ENCODE peak calls at places on chromosome 3, in four cellular contexts. One of them, this sample, is unnamed.

GRCh38 chr3:11457126-11457525 is 184.9 kb downstream of the ATG7 start:
- DNase-seq in NCI-H1092: no peak
- DNase-seq in NCI-H345: no peak
- DNase-seq in T-helper 2 cell: no peak
- DNase-seq in this sample: no peak

GRCh38 chr3:32184187-32184730 is 54.2 kb upstream of the CMTM8 start:
- DNase-seq in T-helper 2 cell: no peak
- DNase-seq in NCI-H1092: no peak
- DNase-seq in NCI-H345: no peak
- DNase-seq in this sample: no peak

GRCh38 chr3:56616479-56617006 is 59.6 kb downstream of the CCDC66 start:
- DNase-seq in T-helper 2 cell: no peak
- DNase-seq in NCI-H345: no peak
- DNase-seq in NCI-H1092: no peak
- DNase-seq in this sample: no peak

GRCh38 chr3:12138044-12138443 is 20.7 kb downstream of the TIMP4 start:
- DNase-seq in NCI-H1092: no peak
- DNase-seq in T-helper 2 cell: no peak
- DNase-seq in NCI-H345: no peak
- DNase-seq in this sample: peak

GRCh38 chr3:151520105-151520504 is 59.2 kb upstream of the IGSF10 start:
- DNase-seq in T-helper 2 cell: no peak
- DNase-seq in NCI-H345: no peak
- DNase-seq in NCI-H1092: no peak
- DNase-seq in this sample: no peak

GRCh38 chr3:9000041-9000440 is 36.8 kb upstream of the RAD18 start:
- DNase-seq in NCI-H1092: no peak
- DNase-seq in NCI-H345: no peak
- DNase-seq in T-helper 2 cell: no peak
- DNase-seq in this sample: no peak

GRCh38 chr3:194079702-194080172 is 56.2 kb upstream of the HES1 start:
- DNase-seq in NCI-H345: no peak
- DNase-seq in T-helper 2 cell: no peak
- DNase-seq in NCI-H1092: no peak
- DNase-seq in this sample: no peak

GRCh38 chr3:131602011-131602779 is 99.4 kb upstream of the MRPL3 start:
- DNase-seq in NCI-H345: no peak
- DNase-seq in T-helper 2 cell: no peak
- DNase-seq in NCI-H1092: no peak
- DNase-seq in this sample: no peak

GRCh38 chr3:136535906-136536305 is 216.3 kb downstream of the STAG1 start:
- DNase-seq in T-helper 2 cell: no peak
- DNase-seq in NCI-H1092: no peak
- DNase-seq in NCI-H345: no peak
- DNase-seq in this sample: no peak

GRCh38 chr3:124845406-124845805 is 41.8 kb downstream of the ITGB5 start:
- DNase-seq in T-helper 2 cell: no peak
- DNase-seq in NCI-H345: no peak
- DNase-seq in NCI-H1092: no peak
- DNase-seq in this sample: no peak

GRCh38 chr3:195696632-195697278 is 24.0 kb upstream of the MUC20 start:
- DNase-seq in T-helper 2 cell: no peak
- DNase-seq in NCI-H345: no peak
- DNase-seq in NCI-H1092: no peak
- DNase-seq in this sample: no peak

GRCh38 chr3:127452321-127452821 is 138.2 kb downstream of the TPRA1 start:
- DNase-seq in NCI-H345: no peak
- DNase-seq in NCI-H1092: no peak
- DNase-seq in T-helper 2 cell: no peak
- DNase-seq in this sample: no peak

GRCh38 chr3:52537165-52537635 is 795 bp downstream of the UQCC5 start:
- DNase-seq in NCI-H345: peak
- DNase-seq in NCI-H1092: no peak
- DNase-seq in T-helper 2 cell: no peak
- DNase-seq in this sample: no peak

GRCh38 chr3:138148503-138148902 is 16.3 kb upstream of the A4GNT start:
- DNase-seq in NCI-H345: no peak
- DNase-seq in T-helper 2 cell: no peak
- DNase-seq in NCI-H1092: no peak
- DNase-seq in this sample: peak

GRCh38 chr3:124049203-124049748 is 57.4 kb upstream of the ROPN1 start:
- DNase-seq in NCI-H345: no peak
- DNase-seq in T-helper 2 cell: no peak
- DNase-seq in NCI-H1092: no peak
- DNase-seq in this sample: no peak

GRCh38 chr3:11367116-11367781 is 95.1 kb downstream of the ATG7 start:
- DNase-seq in NCI-H345: no peak
- DNase-seq in T-helper 2 cell: no peak
- DNase-seq in NCI-H1092: no peak
- DNase-seq in this sample: no peak

GRCh38 chr3:141255864-141256263 is 24.2 kb downstream of the PXYLP1 start:
- DNase-seq in NCI-H1092: peak
- DNase-seq in NCI-H345: no peak
- DNase-seq in T-helper 2 cell: peak
- DNase-seq in this sample: no peak

GRCh38 chr3:160671995-160672394 is 5.0 kb upstream of the ARL14 start:
- DNase-seq in NCI-H1092: no peak
- DNase-seq in T-helper 2 cell: no peak
- DNase-seq in NCI-H345: no peak
- DNase-seq in this sample: no peak

GRCh38 chr3:149579838-149580542 is 77.8 kb downstream of the WWTR1 start:
- DNase-seq in T-helper 2 cell: no peak
- DNase-seq in NCI-H345: no peak
- DNase-seq in NCI-H1092: no peak
- DNase-seq in this sample: no peak

GRCh38 chr3:172612871-172613678 is 89.8 kb upstream of the TNFSF10 start:
- DNase-seq in T-helper 2 cell: no peak
- DNase-seq in NCI-H345: no peak
- DNase-seq in NCI-H1092: no peak
- DNase-seq in this sample: no peak

GRCh38 chr3:63966871-63967270 is 54.7 kb upstream of the SCAANT1 start:
- DNase-seq in NCI-H345: no peak
- DNase-seq in NCI-H1092: no peak
- DNase-seq in T-helper 2 cell: no peak
- DNase-seq in this sample: no peak

GRCh38 chr3:41304603-41305002 is 105.3 kb downstream of the CTNNB1 start:
- DNase-seq in NCI-H1092: no peak
- DNase-seq in NCI-H345: no peak
- DNase-seq in T-helper 2 cell: no peak
- DNase-seq in this sample: no peak

GRCh38 chr3:172709776-172710708 is 825 bp downstream of the NCEH1 start:
- DNase-seq in NCI-H1092: no peak
- DNase-seq in NCI-H345: no peak
- DNase-seq in T-helper 2 cell: no peak
- DNase-seq in this sample: no peak

GRCh38 chr3:190619353-190619752 is 105.5 kb downstream of the IL1RAP start:
- DNase-seq in NCI-H345: no peak
- DNase-seq in NCI-H1092: no peak
- DNase-seq in T-helper 2 cell: no peak
- DNase-seq in this sample: no peak

GRCh38 chr3:11517601-11518000 is 126.1 kb downstream of the VGLL4 start:
- DNase-seq in T-helper 2 cell: no peak
- DNase-seq in NCI-H345: no peak
- DNase-seq in NCI-H1092: no peak
- DNase-seq in this sample: no peak

GRCh38 chr3:148601766-148602685 is 95.7 kb upstream of the AGTR1 start:
- DNase-seq in NCI-H345: no peak
- DNase-seq in NCI-H1092: no peak
- DNase-seq in T-helper 2 cell: no peak
- DNase-seq in this sample: no peak

GRCh38 chr3:123397921-123398785 is 50.7 kb downstream of the ADCY5 start:
- DNase-seq in T-helper 2 cell: no peak
- DNase-seq in NCI-H345: no peak
- DNase-seq in NCI-H1092: no peak
- DNase-seq in this sample: no peak

GRCh38 chr3:19065027-19065426 is 83.3 kb upstream of the KCNH8 start:
- DNase-seq in NCI-H345: peak
- DNase-seq in T-helper 2 cell: no peak
- DNase-seq in NCI-H1092: no peak
- DNase-seq in this sample: no peak

GRCh38 chr3:134448664-134449063 is 37.1 kb downstream of the ANAPC13 start:
- DNase-seq in NCI-H345: no peak
- DNase-seq in T-helper 2 cell: no peak
- DNase-seq in NCI-H1092: no peak
- DNase-seq in this sample: peak

GRCh38 chr3:14614189-14614588 is 37.4 kb upstream of the CCDC174 start:
- DNase-seq in NCI-H1092: no peak
- DNase-seq in NCI-H345: no peak
- DNase-seq in T-helper 2 cell: no peak
- DNase-seq in this sample: no peak

GRCh38 chr3:64297563-64297962 is 72.3 kb upstream of the PRICKLE2 start:
- DNase-seq in NCI-H1092: no peak
- DNase-seq in T-helper 2 cell: no peak
- DNase-seq in NCI-H345: no peak
- DNase-seq in this sample: no peak

GRCh38 chr3:148389916-148390315 is 307.8 kb upstream of the AGTR1 start:
- DNase-seq in NCI-H345: no peak
- DNase-seq in T-helper 2 cell: no peak
- DNase-seq in NCI-H1092: no peak
- DNase-seq in this sample: no peak

GRCh38 chr3:57864853-57865252 is 108.7 kb downstream of the SLMAP start:
- DNase-seq in NCI-H345: no peak
- DNase-seq in NCI-H1092: no peak
- DNase-seq in T-helper 2 cell: no peak
- DNase-seq in this sample: no peak

GRCh38 chr3:186931487-186932280 is 1.4 kb downstream of the ST6GAL1 start:
- DNase-seq in NCI-H345: peak
- DNase-seq in T-helper 2 cell: peak
- DNase-seq in NCI-H1092: no peak
- DNase-seq in this sample: peak

GRCh38 chr3:71873093-71873611 is 88.2 kb upstream of the PROK2 start:
- DNase-seq in T-helper 2 cell: no peak
- DNase-seq in NCI-H345: no peak
- DNase-seq in NCI-H1092: no peak
- DNase-seq in this sample: no peak

GRCh38 chr3:128815318-128816064 is 63.9 kb upstream of the ACAD9 start:
- DNase-seq in T-helper 2 cell: no peak
- DNase-seq in NCI-H1092: no peak
- DNase-seq in NCI-H345: no peak
- DNase-seq in this sample: no peak

GRCh38 chr3:52084216-52084945 is 28.0 kb upstream of the DUSP7 start:
- DNase-seq in NCI-H345: no peak
- DNase-seq in T-helper 2 cell: no peak
- DNase-seq in NCI-H1092: no peak
- DNase-seq in this sample: no peak

This sample was measured in stimulated activated effector memory CD8-positive, alpha-beta T cell treated with anti-CD3 and anti-CD28 coated beads, Interleukin-12 subunit alpha, Interleukin-12 subunit beta, amount 100 ng/mL, for 72 hours.